ENCODE peak calls at places on chromosomes 2 and 18, in four cellular contexts. D is EL, Q is kidney tubule cell, I is retina. Y is an unnamed sample.

GRCh38 chr18:48805826-48806535 is 144.8 kb downstream of the SMAD7 start:
- DNase-seq in D (no peak), Q (no peak), I (no peak), Y (no peak)

GRCh38 chr2:6683481-6683880 is 182.2 kb downstream of the CMPK2 start:
- DNase-seq in D (no peak), Q (no peak), I (no peak), Y (no peak)

GRCh38 chr18:75937306-75937705 is 509.8 kb upstream of the SMIM21 start:
- DNase-seq in D (no peak), Q (no peak), I (no peak), Y (no peak)

GRCh38 chr18:13362617-13363016 is 144.1 kb downstream of the LDLRAD4 start:
- DNase-seq in D (no peak), Q (no peak), I (no peak), Y (no peak)

GRCh38 chr2:64142817-64143153 is 1.4 kb downstream of the PELI1 start:
- DNase-seq in D (no peak), Q (no peak), I (no peak), Y (no peak)

GRCh38 chr2:200380139-200380561 is 73.7 kb downstream of the SPATS2L start:
- DNase-seq in D (no peak), Q (no peak), I (peak), Y (no peak)

GRCh38 chr2:72896446-72896845 is 9.2 kb downstream of the SPR start:
- DNase-seq in D (peak), Q (peak), I (no peak), Y (no peak)

GRCh38 chr2:33395660-33396249 is 80.7 kb upstream of the RASGRP3 start:
- DNase-seq in D (peak), Q (peak), I (no peak), Y (peak)

GRCh38 chr2:102258386-102259074 is 52.8 kb upstream of the IL1RL1 start:
- DNase-seq in D (peak), Q (peak), I (no peak), Y (no peak)

GRCh38 chr18:58552057-58552461 is 76.8 kb downstream of the ALPK2 start:
- DNase-seq in D (peak), Q (peak), I (no peak), Y (no peak)

GRCh38 chr2:182810087-182810486 is 56.4 kb downstream of the FRZB start:
- DNase-seq in D (no peak), Q (no peak), I (no peak), Y (no peak)

Y was measured in CD8-positive, alpha-beta T cell.